ENCODE peak calls at places on chromosomes 13 and 19, in six cellular contexts. S is GM23248, G is iPS DF 6.9, M is neural progenitor cell, Q is esophagus squamous epithelium, U is psoas muscle. J is an unnamed sample.

GRCh38 chr13:114099918-114100445 is 32.4 kb downstream of the RASA3 start:
- DNase-seq in M (peak; percentile 87), Q (no peak), G (no peak), S (peak; percentile 69), U (no peak), J (no peak)

GRCh38 chr19:13843104-13843921 is 33.6 kb upstream of the NANOS3 start:
- DNase-seq in G (no peak), Q (no peak), M (peak; percentile 52), S (peak; percentile 76), U (peak; percentile 57), J (peak; percentile 42)

GRCh38 chr13:22793598-22794134 is 387.1 kb upstream of the SGCG start:
- DNase-seq in M (no peak), G (no peak), S (no peak), U (no peak), Q (no peak), J (no peak)

GRCh38 chr19:4583961-4584669 is 24.6 kb upstream of the SEMA6B start:
- DNase-seq in S (peak; percentile 28), U (no peak), Q (no peak), G (no peak), M (peak; percentile 78), J (no peak)

GRCh38 chr13:98874029-98874397 is 103.9 kb downstream of the DOCK9 start:
- DNase-seq in G (no peak), S (no peak), M (no peak), U (no peak), Q (no peak), J (no peak)

GRCh38 chr13:33519561-33520479 is 234.3 kb upstream of the STARD13 start:
- DNase-seq in Q (no peak), G (no peak), M (no peak), S (peak; percentile 94), U (no peak), J (no peak)

GRCh38 chr13:91031508-91031907 is 316.0 kb upstream of the MIR17HG start:
- DNase-seq in G (no peak), U (no peak), S (no peak), M (no peak), Q (no peak), J (no peak)

GRCh38 chr13:20977394-20977793 is 74.8 kb upstream of the XPO4 start:
- DNase-seq in Q (no peak), S (no peak), G (no peak), M (no peak), U (no peak), J (no peak)

GRCh38 chr19:17447704-17448189 is 721 bp downstream of the TMEM221 start:
- DNase-seq in U (no peak), S (no peak), Q (no peak), M (no peak), G (no peak), J (no peak)

GRCh38 chr13:39462906-39463305 is 140.1 kb downstream of the LHFPL6 start:
- DNase-seq in U (no peak), S (no peak), M (no peak), Q (no peak), G (no peak), J (no peak)

GRCh38 chr13:97261254-97262015 is 39.3 kb downstream of the MBNL2 start:
- DNase-seq in G (no peak), U (no peak), M (no peak), Q (no peak), S (no peak), J (no peak)

GRCh38 chr19:16100524-16100923 is 11.2 kb upstream of the RAB8A start:
- DNase-seq in U (no peak), M (no peak), S (no peak), Q (no peak), G (no peak), J (no peak)

GRCh38 chr13:100044936-100045335 is 44.0 kb upstream of the PCCA start:
- DNase-seq in G (no peak), S (no peak), M (no peak), Q (no peak), U (no peak), J (no peak)

GRCh38 chr19:48740705-48741030 is 258 bp upstream of the RASIP1 start:
- DNase-seq in U (no peak), Q (no peak), M (no peak), G (no peak), S (no peak), J (no peak)

GRCh38 chr13:113742000-113742441 is 17.0 kb upstream of the TMEM255B start:
- DNase-seq in M (peak; percentile 53), U (peak; percentile 47), Q (no peak), S (peak; percentile 84), G (no peak), J (peak; percentile 51)

GRCh38 chr13:101489635-101490034 is 37.2 kb downstream of the ITGBL1 start:
- DNase-seq in G (no peak), Q (no peak), S (peak; percentile 54), M (no peak), U (no peak), J (no peak)

GRCh38 chr19:27744926-27745844 is 1467.8 kb downstream of the UQCRFS1 start:
- DNase-seq in S (no peak), G (no peak), M (no peak), Q (no peak), U (no peak), J (peak; percentile 15)

GRCh38 chr19:31220540-31220939 is 128.7 kb downstream of the TSHZ3 start:
- DNase-seq in S (no peak), M (peak; percentile 9), Q (no peak), U (no peak), G (peak; percentile 33), J (no peak)

GRCh38 chr13:55087085-55087484 is 2053.6 kb upstream of the PRR20A start:
- DNase-seq in S (no peak), M (no peak), G (peak; percentile 22), U (no peak), Q (no peak), J (no peak)

GRCh38 chr19:4737955-4738580 is 14.4 kb upstream of the DPP9 start:
- DNase-seq in G (no peak), M (peak; percentile 86), U (no peak), S (no peak), Q (no peak), J (no peak)

GRCh38 chr13:23020246-23020843 is 160.4 kb upstream of the SGCG start:
- DNase-seq in M (peak; percentile 76), Q (no peak), G (peak; percentile 43), U (no peak), S (peak; percentile 55), J (no peak)

GRCh38 chr19:12365094-12365371 is 450 bp downstream of the ZNF442 start:
- DNase-seq in S (peak; percentile 72), M (no peak), Q (no peak), G (no peak), U (no peak), J (no peak)

GRCh38 chr13:57787058-57787791 is 155.7 kb downstream of the PCDH17 start:
- DNase-seq in M (peak; percentile 74), U (no peak), S (no peak), G (no peak), Q (no peak), J (no peak)

GRCh38 chr19:47663435-47663910 is 49.7 kb upstream of the EHD2 start:
- DNase-seq in G (no peak), S (peak; percentile 92), M (no peak), U (no peak), Q (no peak), J (no peak)

GRCh38 chr13:101523154-101523669 is 70.7 kb downstream of the ITGBL1 start:
- DNase-seq in U (no peak), S (peak; percentile 26), G (no peak), M (no peak), Q (no peak), J (no peak)

GRCh38 chr19:50515168-50515561 is 1.5 kb upstream of the ASPDH start:
- DNase-seq in M (no peak), Q (no peak), S (no peak), U (no peak), G (no peak), J (no peak)

GRCh38 chr13:46160474-46161066 is 21.4 kb downstream of the LCP1 start:
- DNase-seq in M (peak; percentile 53), U (no peak), G (peak; percentile 43), Q (no peak), S (peak; percentile 62), J (no peak)

DNA sequence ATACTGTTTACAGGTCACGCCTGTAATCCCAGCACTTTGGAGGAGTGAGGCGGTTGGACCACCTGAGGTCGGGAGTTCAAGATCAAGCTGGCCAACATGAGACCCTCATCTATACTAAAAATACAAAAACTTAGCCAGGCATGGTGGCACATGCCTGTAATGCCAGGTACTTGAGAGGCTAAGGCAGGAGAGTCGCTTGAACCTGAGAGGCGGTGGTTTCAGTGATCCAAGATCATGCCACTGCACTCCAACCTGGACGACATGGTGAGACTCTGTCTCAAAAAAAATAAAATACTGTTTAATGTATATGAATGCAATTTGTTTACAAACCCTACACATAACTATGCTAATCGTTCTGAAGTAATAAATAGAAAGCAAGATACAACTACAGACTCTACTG is 102.4 kb downstream of the ZNF486 start:
- DNase-seq in G (no peak), Q (no peak), S (no peak), M (no peak), U (no peak), J (no peak)
- H3K9me3 ChIP-seq in G (no peaks in the 10 kb centered on the region), Q (peaks cover 14% of the 10 kb centered on the region), S (no peaks in the 10 kb centered on the region), M (no peaks in the 10 kb centered on the region), U (no peaks in the 10 kb centered on the region), J (no peaks in the 10 kb centered on the region)

DNA sequence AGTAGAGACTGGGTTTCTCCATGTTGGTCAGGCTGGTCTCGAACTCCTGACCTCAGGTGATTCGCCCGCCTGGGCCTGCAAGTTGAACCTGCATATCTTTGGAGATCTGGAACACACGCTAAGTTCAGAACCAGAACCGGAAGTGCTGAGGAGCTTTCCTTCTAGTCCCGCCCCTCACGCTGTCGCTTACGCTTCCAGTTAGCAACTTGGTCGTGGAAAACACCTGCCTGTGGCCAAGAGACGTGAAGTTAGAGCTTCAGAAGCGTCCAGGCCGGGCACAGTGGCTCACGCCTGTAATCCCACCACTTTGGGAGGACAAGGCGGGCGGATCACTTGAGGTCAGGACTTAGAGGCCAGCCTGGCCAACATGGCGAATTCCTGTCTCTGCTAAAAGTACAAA is 15.0 kb upstream of the ZNF57 start:
- DNase-seq in U (no peak), G (no peak), Q (no peak), S (no peak), M (no peak), J (no peak)
- H3K9me3 ChIP-seq in U (no peaks in the 10 kb centered on the region), G (no peaks in the 10 kb centered on the region), Q (peaks cover 1% of the 10 kb centered on the region), S (no peaks in the 10 kb centered on the region), M (no peaks in the 10 kb centered on the region), J (no peaks in the 10 kb centered on the region)

GRCh38 chr19:35615036-35615435 is 2.5 kb downstream of the HAUS5 start:
- DNase-seq in U (no peak), Q (no peak), G (no peak), S (no peak), M (no peak), J (no peak)
- H3K9me3 ChIP-seq in U (no peaks in the 10 kb centered on the region), Q (no peaks in the 10 kb centered on the region), G (no peaks in the 10 kb centered on the region), S (no peaks in the 10 kb centered on the region), M (no peaks in the 10 kb centered on the region), J (no peaks in the 10 kb centered on the region)

GRCh38 chr19:53272044-53272443 is 4.5 kb upstream of the VN1R4 start:
- DNase-seq in U (no peak), S (no peak), G (no peak), Q (no peak), M (no peak), J (no peak)
- H3K9me3 ChIP-seq in U (no peaks in the 10 kb centered on the region), S (no peaks in the 10 kb centered on the region), G (no peaks in the 10 kb centered on the region), Q (no peaks in the 10 kb centered on the region), M (no peaks in the 10 kb centered on the region), J (peaks cover 28% of the 10 kb centered on the region)